ENCODE peak calls at places on chromosomes 1 and 21, in seven cellular contexts. O is HFF-Myc, W is GM23338, Y is tibial artery, F is body of pancreas, N is NT2/D1, G is prostate gland. J is an unnamed sample.

GRCh38 chr1:65995326-65995725 is 202.6 kb downstream of the PDE4B start:
- DNase-seq in O (no peak), W (peak), Y (no peak), F (no peak), N (no peak), G (no peak), J (no peak)

GRCh38 chr1:101288491-101288944 is 51.7 kb downstream of the S1PR1 start:
- DNase-seq in O (peak), W (peak), Y (peak), F (peak), N (peak), G (peak), J (peak)

GRCh38 chr1:215421772-215422171 is 145.3 kb upstream of the KCTD3 start:
- DNase-seq in O (no peak), W (no peak), Y (no peak), F (no peak), N (no peak), G (no peak), J (no peak)

GRCh38 chr1:28127617-28128257 is 39.3 kb upstream of the EYA3 start:
- DNase-seq in O (no peak), W (no peak), Y (no peak), F (no peak), N (no peak), G (no peak), J (no peak)

GRCh38 chr1:172356620-172357019 is 63.9 kb upstream of the C1orf105 start:
- DNase-seq in O (no peak), W (no peak), Y (no peak), F (no peak), N (no peak), G (peak), J (no peak)

GRCh38 chr1:228099331-228099732 is 3.8 kb downstream of the C1orf35 start:
- DNase-seq in O (no peak), W (no peak), Y (no peak), F (no peak), N (no peak), G (no peak), J (no peak)

GRCh38 chr21:29264721-29265120 is 34.0 kb upstream of the BACH1 start:
- DNase-seq in O (no peak), W (no peak), Y (no peak), F (no peak), N (no peak), G (no peak), J (no peak)

GRCh38 chr1:85494957-85495266 is 30.0 kb upstream of the DDAH1 start:
- DNase-seq in O (no peak), W (peak), Y (peak), F (no peak), N (no peak), G (peak), J (no peak)

GRCh38 chr1:53964109-53964508 is 18.0 kb downstream of the LRRC42 start:
- DNase-seq in O (no peak), W (no peak), Y (no peak), F (no peak), N (no peak), G (no peak), J (no peak)

GRCh38 chr1:65065535-65066378 is 82.2 kb upstream of the AK4 start:
- DNase-seq in O (no peak), W (peak), Y (peak), F (peak), N (no peak), G (peak), J (peak)

GRCh38 chr1:150912623-150913022 is 13.5 kb upstream of the SETDB1 start:
- DNase-seq in O (no peak), W (peak), Y (no peak), F (no peak), N (no peak), G (no peak), J (no peak)

GRCh38 chr21:37566790-37567725 is 200.5 kb downstream of the DYRK1A start:
- DNase-seq in O (no peak), W (no peak), Y (no peak), F (no peak), N (no peak), G (no peak), J (no peak)

GRCh38 chr1:2413495-2414296 is 1.3 kb upstream of the PEX10 start:
- DNase-seq in O (no peak), W (peak), Y (no peak), F (no peak), N (no peak), G (no peak), J (no peak)

GRCh38 chr1:94949681-94950661 is 23.1 kb upstream of the CNN3 start:
- DNase-seq in O (no peak), W (no peak), Y (no peak), F (peak), N (no peak), G (peak), J (peak)

GRCh38 chr1:44089371-44090070 is 29.1 kb upstream of the KLF17 start:
- DNase-seq in O (no peak), W (peak), Y (no peak), F (no peak), N (no peak), G (no peak), J (no peak)

GRCh38 chr1:42784946-42785693 is at the start of gene TMEM269:
- DNase-seq in O (no peak), W (peak), Y (no peak), F (peak), N (no peak), G (no peak), J (peak)

GRCh38 chr1:101108123-101108522 is 82.5 kb upstream of the DPH5 start:
- DNase-seq in O (no peak), W (no peak), Y (no peak), F (no peak), N (no peak), G (no peak), J (no peak)

GRCh38 chr1:76381450-76382108 is 307.0 kb downstream of the ST6GALNAC3 start:
- DNase-seq in O (no peak), W (peak), Y (no peak), F (no peak), N (no peak), G (no peak), J (no peak)

GRCh38 chr21:42147386-42148020 is 71.4 kb upstream of the ABCG1 start:
- DNase-seq in O (no peak), W (no peak), Y (no peak), F (no peak), N (no peak), G (no peak), J (no peak)

GRCh38 chr1:110011527-110012041 is 22.8 kb upstream of the STRIP1 start:
- DNase-seq in O (no peak), W (peak), Y (no peak), F (peak), N (peak), G (peak), J (peak)

GRCh38 chr1:43908858-43909257 is 24.7 kb upstream of the ARTN start:
- DNase-seq in O (no peak), W (peak), Y (no peak), F (no peak), N (no peak), G (no peak), J (no peak)

GRCh38 chr1:10693497-10694273 is 102.8 kb downstream of the CASZ1 start:
- DNase-seq in O (no peak), W (peak), Y (no peak), F (no peak), N (no peak), G (no peak), J (no peak)

GRCh38 chr1:148334339-148335130 is 148.6 kb downstream of the PPIAL4G start:
- DNase-seq in O (peak), W (peak), Y (peak), F (peak), N (peak), G (peak), J (peak)

GRCh38 chr1:85027242-85027983 is 20.9 kb downstream of the MCOLN3 start:
- DNase-seq in O (peak), W (peak), Y (no peak), F (no peak), N (no peak), G (no peak), J (no peak)

GRCh38 chr1:233336554-233337442 is 9.3 kb downstream of the MAP3K21 start:
- DNase-seq in O (no peak), W (no peak), Y (no peak), F (no peak), N (no peak), G (no peak), J (no peak)

GRCh38 chr21:44428281-44428942 is 26.9 kb upstream of the LRRC3 start:
- DNase-seq in O (no peak), W (peak), Y (peak), F (no peak), N (peak), G (no peak), J (peak)

GRCh38 chr1:203537806-203538464 is 44.0 kb downstream of the OPTC start:
- DNase-seq in O (no peak), W (no peak), Y (no peak), F (peak), N (no peak), G (peak), J (peak)

GRCh38 chr1:95233321-95233736 is 681 bp upstream of the RWDD3 start:
- DNase-seq in O (no peak), W (peak), Y (peak), F (peak), N (no peak), G (peak), J (peak)

GRCh38 chr1:226029093-226029496 is 30.0 kb upstream of the SDE2 start:
- DNase-seq in O (no peak), W (no peak), Y (peak), F (peak), N (no peak), G (no peak), J (peak)

GRCh38 chr1:224769987-224770693 is 154.0 kb downstream of the CNIH3 start:
- DNase-seq in O (peak), W (no peak), Y (no peak), F (no peak), N (no peak), G (no peak), J (no peak)

GRCh38 chr1:241499910-241500309 is 19.6 kb downstream of the FH start:
- DNase-seq in O (no peak), W (peak), Y (no peak), F (no peak), N (peak), G (no peak), J (no peak)

GRCh38 chr1:81693316-81693715 is 107.4 kb upstream of the ADGRL2 start:
- DNase-seq in O (no peak), W (no peak), Y (no peak), F (no peak), N (no peak), G (no peak), J (no peak)

GRCh38 chr1:103267893-103268292 is 159.6 kb upstream of the COL11A1 start:
- DNase-seq in O (no peak), W (peak), Y (no peak), F (no peak), N (no peak), G (no peak), J (no peak)

GRCh38 chr1:192951961-192952460 is 107.1 kb downstream of the UCHL5 start:
- DNase-seq in O (peak), W (no peak), Y (no peak), F (no peak), N (no peak), G (no peak), J (no peak)

GRCh38 chr1:207519505-207520399 is 23.8 kb downstream of the CR1 start:
- DNase-seq in O (peak), W (peak), Y (no peak), F (no peak), N (no peak), G (no peak), J (no peak)

GRCh38 chr1:100479620-100480338 is 58.2 kb upstream of the GPR88 start:
- DNase-seq in O (no peak), W (no peak), Y (no peak), F (no peak), N (no peak), G (no peak), J (no peak)

GRCh38 chr1:225653463-225654276 is 747 bp upstream of the ENAH start:
- DNase-seq in O (no peak), W (peak), Y (peak), F (peak), N (peak), G (peak), J (peak)

GRCh38 chr1:111880866-111881837 is 108.3 kb downstream of the KCND3 start:
- DNase-seq in O (no peak), W (no peak), Y (no peak), F (no peak), N (no peak), G (peak), J (no peak)

GRCh38 chr21:26449161-26449560 is 123.9 kb downstream of the CYYR1 start:
- DNase-seq in O (no peak), W (no peak), Y (no peak), F (no peak), N (no peak), G (no peak), J (no peak)

GRCh38 chr1:1080122-1080753 is 6.1 kb upstream of the RNF223 start:
- DNase-seq in O (peak), W (peak), Y (peak), F (peak), N (peak), G (no peak), J (peak)
- H3K4me3 ChIP-seq in O (peak), W (peak), Y (peak), F (no peak), N (peak), G (peak), J (peak)

DNA sequence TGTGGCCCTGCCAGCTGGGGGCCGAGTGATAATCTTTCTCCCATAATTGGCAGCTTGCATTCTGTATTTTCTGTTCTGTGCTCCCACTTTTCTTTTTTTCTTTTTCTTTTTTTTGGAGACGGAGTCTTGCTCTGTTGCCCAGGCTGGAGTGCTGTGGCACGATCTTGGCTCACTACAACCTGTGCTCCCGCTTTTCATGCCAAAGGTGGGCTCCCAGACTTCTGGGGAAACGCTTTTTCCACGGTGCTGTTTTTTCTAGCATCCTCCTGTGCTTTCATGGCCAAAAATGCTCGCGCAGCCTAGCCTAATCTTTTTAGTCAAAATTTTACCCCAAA is 585 bp upstream of the AHCTF1 start:
- DNase-seq in O (no peak), W (no peak), Y (no peak), F (no peak), N (no peak), G (no peak), J (no peak)
- H3K4me3 ChIP-seq in O (peak), W (peak), Y (peak), F (peak), N (peak), G (peak), J (peak)

DNA sequence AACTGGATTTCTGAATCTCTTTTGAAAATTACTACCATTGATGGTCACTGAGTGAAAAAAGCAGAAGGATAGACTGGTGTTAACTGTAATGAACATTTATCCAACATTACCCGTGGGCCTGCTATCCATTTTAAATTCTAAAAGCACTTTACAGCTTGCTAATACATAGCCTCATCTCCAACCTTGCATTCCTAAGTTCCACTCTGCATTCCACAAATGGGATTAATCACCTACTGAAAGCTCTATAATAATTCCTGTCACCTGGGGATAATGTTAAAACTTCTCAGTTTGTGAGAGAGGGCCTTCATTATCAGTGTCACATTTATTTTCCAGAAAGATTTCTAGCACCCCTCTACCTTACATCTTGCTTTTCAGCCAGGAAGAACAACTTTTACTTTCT is 38.2 kb downstream of the PTPRC start:
- DNase-seq in O (no peak), W (no peak), Y (no peak), F (no peak), N (no peak), G (no peak), J (no peak)
- H3K4me3 ChIP-seq in O (no peak), W (no peak), Y (no peak), F (no peak), N (no peak), G (no peak), J (no peak)

DNA sequence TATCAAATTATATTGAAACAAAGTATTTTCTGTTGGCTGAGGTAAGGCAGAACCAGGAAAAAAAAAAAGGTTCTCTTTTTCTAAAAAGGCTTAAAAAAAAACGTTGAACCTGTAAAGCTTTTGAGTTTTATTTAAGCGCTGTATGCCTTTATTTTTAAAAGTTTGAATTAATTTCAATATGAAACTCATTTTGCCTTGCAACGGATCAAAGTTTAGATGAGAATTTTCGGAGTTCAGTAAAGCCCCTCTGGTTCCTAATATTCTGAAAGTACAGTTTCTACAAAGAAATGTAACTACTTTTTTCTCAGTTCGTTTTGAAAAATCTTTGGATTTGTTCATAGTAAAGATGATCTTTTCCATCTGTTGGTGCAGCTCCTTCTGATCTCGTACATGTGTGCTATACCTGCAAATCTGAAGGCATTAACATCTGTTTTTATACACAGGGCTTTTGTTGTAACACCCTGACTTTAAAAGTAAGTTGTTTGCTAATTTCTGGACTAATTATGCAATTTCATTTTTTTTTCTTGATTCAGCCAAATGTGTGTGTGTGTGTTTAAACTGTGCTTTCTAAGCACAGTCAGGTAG is 1.7 kb downstream of the ZBTB18 start:
- DNase-seq in O (no peak), W (no peak), Y (no peak), F (no peak), N (no peak), G (no peak), J (no peak)
- H3K4me3 ChIP-seq in O (no peak), W (no peak), Y (no peak), F (no peak), N (no peak), G (no peak), J (no peak)

GRCh38 chr1:19879227-19879626 is 3.0 kb upstream of the OTUD3 start:
- DNase-seq in O (no peak), W (no peak), Y (no peak), F (no peak), N (no peak), G (no peak), J (no peak)
- H3K4me3 ChIP-seq in O (no peak), W (no peak), Y (no peak), F (no peak), N (no peak), G (no peak), J (no peak)

DNA sequence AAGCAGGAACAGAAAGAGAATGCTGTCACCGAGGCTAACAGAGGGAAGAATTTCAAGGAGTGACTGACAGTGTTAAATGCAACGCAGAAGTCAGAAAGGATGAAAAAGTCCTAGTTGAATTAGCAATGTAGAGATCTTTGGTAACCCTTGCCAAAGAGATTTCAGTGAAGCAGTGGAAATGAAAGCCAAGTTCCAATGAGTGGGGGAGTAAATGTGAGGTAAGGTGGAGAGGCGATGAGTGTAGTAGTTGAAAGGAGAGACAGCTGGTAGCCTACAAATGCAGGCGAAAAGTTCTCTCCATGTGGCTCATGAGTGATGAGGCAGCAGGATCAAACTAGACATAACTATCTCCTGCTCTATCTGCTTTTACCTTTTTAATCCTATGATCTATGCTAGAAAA is 74.6 kb upstream of the IPO9 start:
- DNase-seq in O (no peak), W (peak), Y (no peak), F (no peak), N (no peak), G (no peak), J (no peak)
- H3K4me3 ChIP-seq in O (no peak), W (no peak), Y (no peak), F (no peak), N (no peak), G (no peak), J (no peak)

GRCh38 chr1:174966000-174966572 is 33.7 kb upstream of the CACYBP start:
- DNase-seq in O (no peak), W (no peak), Y (no peak), F (no peak), N (no peak), G (peak), J (no peak)
- H3K4me3 ChIP-seq in O (no peak), W (no peak), Y (no peak), F (no peak), N (no peak), G (no peak), J (no peak)

DNA sequence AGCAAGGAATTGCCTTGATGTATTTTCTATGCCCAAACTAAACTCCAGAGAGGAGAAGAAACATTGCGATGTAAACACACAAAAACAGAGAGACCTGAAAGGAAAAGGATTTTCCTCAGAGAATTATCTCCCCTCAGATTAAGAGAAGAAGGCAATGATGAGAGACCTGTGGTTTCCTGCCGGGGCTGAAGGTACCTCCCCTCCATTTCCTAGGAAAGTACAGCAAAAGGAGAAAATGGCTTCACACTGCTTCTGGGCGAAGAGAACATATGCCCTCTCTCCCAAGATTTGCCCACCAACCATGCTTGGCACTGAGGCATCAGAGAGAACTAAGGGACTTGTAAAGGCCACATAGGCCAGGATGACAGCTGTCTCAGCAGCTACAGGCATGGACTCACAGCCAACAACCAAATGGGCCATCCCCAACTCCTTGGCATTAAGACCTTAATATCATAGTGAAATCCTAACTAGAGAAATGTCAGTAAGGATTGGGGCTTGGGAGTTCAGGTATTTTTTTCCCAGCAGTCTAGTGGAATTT is 523.0 kb downstream of the PTPRC start:
- DNase-seq in O (no peak), W (no peak), Y (no peak), F (no peak), N (no peak), G (no peak), J (no peak)
- H3K4me3 ChIP-seq in O (no peak), W (no peak), Y (no peak), F (no peak), N (no peak), G (no peak), J (no peak)

GRCh38 chr1:7784492-7785071 is 491 bp downstream of the PER3 start:
- DNase-seq in O (no peak), W (peak), Y (peak), F (peak), N (no peak), G (no peak), J (no peak)
- H3K4me3 ChIP-seq in O (peak), W (peak), Y (peak), F (peak), N (peak), G (peak), J (peak)

GRCh38 chr1:202179828-202180750 is 13.5 kb upstream of the LGR6 start:
- DNase-seq in O (no peak), W (no peak), Y (no peak), F (no peak), N (no peak), G (no peak), J (no peak)
- H3K4me3 ChIP-seq in O (no peak), W (no peak), Y (no peak), F (no peak), N (no peak), G (no peak), J (no peak)

J was measured in stomach.